ENCODE peak calls at places on chromosome 19, in four cellular contexts. S is putamen, D is GM10248, L is right lobe of liver. R is an unnamed sample.

GRCh38 chr19:10868872-10869547 is 2.3 kb upstream of the CARM1 start:
- DNase-seq in D (no peak), L (peak; percentile 31), S (no peak), R (no peak)

GRCh38 chr19:1266818-1267440 is 2.2 kb upstream of the CIRBP start:
- DNase-seq in D (no peak), S (no peak), L (peak; percentile 80), R (no peak)

GRCh38 chr19:4583961-4584669 is 24.6 kb upstream of the SEMA6B start:
- DNase-seq in D (no peak), L (no peak), S (no peak), R (no peak)

GRCh38 chr19:6417713-6418561 is 6.7 kb downstream of the KHSRP start:
- DNase-seq in L (no peak), S (peak; percentile 36), D (no peak), R (no peak)

GRCh38 chr19:610071-610800 is 20.6 kb downstream of the HCN2 start:
- DNase-seq in L (no peak), S (no peak), D (no peak), R (no peak)

GRCh38 chr19:4737955-4738580 is 14.4 kb upstream of the DPP9 start:
- DNase-seq in L (no peak), S (no peak), D (no peak), R (no peak)

GRCh38 chr19:17333611-17334413 is 843 bp downstream of the ANO8 start:
- DNase-seq in D (peak; percentile 68), L (no peak), S (no peak), R (no peak)

GRCh38 chr19:30215248-30215647 is 156.9 kb upstream of the ZNF536 start:
- DNase-seq in D (no peak), S (no peak), L (no peak), R (no peak)

GRCh38 chr19:23758187-23759074 is at the start of gene ZNF681:
- DNase-seq in S (peak; percentile 90), D (peak; percentile 79), L (peak; percentile 76), R (peak; percentile 85)

GRCh38 chr19:5191091-5191490 is 149.5 kb downstream of the PTPRS start:
- DNase-seq in S (no peak), D (no peak), L (no peak), R (no peak)

R was measured in GM12864.